ENCODE peak calls at places on chromosomes 12 and 14, in four cellular contexts. V is stimulated activated CD4-positive, alpha-beta T cell treated with anti-CD3 and anti-CD28 coated beads, TNF-alpha, amount 100 ng/mL, for 1 hour; Y is choroid plexus epithelial cell; G is NCI-H2029. C is an unnamed sample.

GRCh38 chr12:101939856-101940265 is 62.5 kb downstream of the DRAM1 start:
- DNase-seq in V (peak), Y (peak), G (peak), C (peak)

GRCh38 chr12:45427042-45427441 is 211.1 kb downstream of the ANO6 start:
- DNase-seq in V (no peak), G (no peak), Y (no peak), C (no peak)

GRCh38 chr12:55726911-55727310 is 1.9 kb downstream of the CD63 start:
- DNase-seq in Y (no peak), V (no peak), G (no peak), C (no peak)

GRCh38 chr12:41167701-41168100 is 20.4 kb upstream of the PDZRN4 start:
- DNase-seq in Y (no peak), G (no peak), V (no peak), C (no peak)

GRCh38 chr12:109221277-109221931 is 87.7 kb downstream of the FOXN4 start:
- DNase-seq in G (no peak), Y (no peak), V (no peak), C (no peak)

GRCh38 chr12:89183985-89184435 is 168.3 kb downstream of the DUSP6 start:
- DNase-seq in G (no peak), V (no peak), Y (peak), C (no peak)

GRCh38 chr12:122067966-122068365 is 10.6 kb upstream of the MLXIP start:
- DNase-seq in G (no peak), Y (peak), V (no peak), C (no peak)

GRCh38 chr14:88037270-88037669 is 32.3 kb downstream of the GPR65 start:
- DNase-seq in V (no peak), Y (no peak), G (no peak), C (no peak)

GRCh38 chr14:50116221-50116956 is at the start of gene VCPKMT:
- DNase-seq in G (peak), Y (peak), V (peak), C (peak)

GRCh38 chr14:91231446-91231845 is 13.1 kb downstream of the GPR68 start:
- DNase-seq in G (no peak), V (no peak), Y (no peak), C (no peak)

GRCh38 chr14:74491952-74492351 is 1.2 kb downstream of the NPC2 start:
- DNase-seq in V (no peak), G (no peak), Y (peak), C (peak)

GRCh38 chr12:112813836-112814235 is 22.3 kb downstream of the RPH3A start:
- DNase-seq in V (no peak), G (no peak), Y (no peak), C (no peak)

GRCh38 chr14:89836830-89837469 is 117.6 kb downstream of the EFCAB11 start:
- DNase-seq in V (no peak), G (no peak), Y (no peak), C (no peak)

GRCh38 chr12:112977641-112978040 is 678 bp upstream of the OAS2 start:
- DNase-seq in Y (no peak), V (no peak), G (no peak), C (no peak)

GRCh38 chr12:5197127-5197526 is 153.4 kb downstream of the KCNA5 start:
- DNase-seq in V (no peak), G (no peak), Y (peak), C (no peak)

GRCh38 chr12:21941522-21942376 is 523 bp upstream of the ABCC9 start:
- DNase-seq in V (no peak), G (no peak), Y (peak), C (no peak)

GRCh38 chr12:64578556-64578955 is 31.7 kb upstream of the RASSF3 start:
- DNase-seq in Y (no peak), V (no peak), G (no peak), C (no peak)

GRCh38 chr14:76918751-76919421 is 92.7 kb downstream of the LRRC74A start:
- DNase-seq in V (no peak), Y (peak), G (peak), C (peak)

GRCh38 chr14:33959692-33960151 is 8.8 kb upstream of the EGLN3 start:
- DNase-seq in Y (no peak), G (no peak), V (no peak), C (no peak)

GRCh38 chr12:84315926-84316325 is 596.7 kb downstream of the SLC6A15 start:
- DNase-seq in V (no peak), G (no peak), Y (no peak), C (no peak)

GRCh38 chr12:55955800-55956508 is 9.9 kb downstream of the PMEL start:
- DNase-seq in Y (peak), G (no peak), V (no peak), C (peak)

GRCh38 chr12:124734224-124734788 is 129.4 kb downstream of the SCARB1 start:
- DNase-seq in G (no peak), V (no peak), Y (peak), C (no peak)

C was measured in LNCaP clone FGC.